ENCODE peak calls at places on chromosomes 6 and 20, in seven cellular contexts. One of them, this sample, is unnamed.

GRCh38 chr6:12280458-12280857 is 9.7 kb upstream of the EDN1 start:
- DNase-seq in ovary: no peak
- DNase-seq in fibroblast of lung: no peak
- DNase-seq in upper lobe of right lung: no peak
- DNase-seq in colonic mucosa: no peak
- DNase-seq in left ventricle myocardium inferior: no peak
- DNase-seq in kidney: no peak
- DNase-seq in this sample: no peak

GRCh38 chr6:140779991-140780596 is 1352.6 kb upstream of the GJE1 start:
- DNase-seq in ovary: no peak
- DNase-seq in fibroblast of lung: no peak
- DNase-seq in upper lobe of right lung: peak; percentile 27
- DNase-seq in colonic mucosa: no peak
- DNase-seq in left ventricle myocardium inferior: no peak
- DNase-seq in kidney: no peak
- DNase-seq in this sample: peak; percentile 59

GRCh38 chr6:167152858-167153257 is 4.9 kb downstream of the GPR31 start:
- DNase-seq in ovary: no peak
- DNase-seq in fibroblast of lung: no peak
- DNase-seq in upper lobe of right lung: no peak
- DNase-seq in colonic mucosa: no peak
- DNase-seq in left ventricle myocardium inferior: no peak
- DNase-seq in kidney: no peak
- DNase-seq in this sample: no peak

GRCh38 chr20:57661201-57662027 is 41.2 kb upstream of the ZBP1 start:
- DNase-seq in ovary: peak; percentile 45
- DNase-seq in fibroblast of lung: no peak
- DNase-seq in upper lobe of right lung: peak; percentile 58
- DNase-seq in colonic mucosa: peak; percentile 15
- DNase-seq in left ventricle myocardium inferior: peak; percentile 12
- DNase-seq in kidney: peak; percentile 84
- DNase-seq in this sample: peak; percentile 86

GRCh38 chr6:104548297-104548696 is 311.4 kb downstream of the HACE1 start:
- DNase-seq in ovary: no peak
- DNase-seq in fibroblast of lung: no peak
- DNase-seq in upper lobe of right lung: no peak
- DNase-seq in colonic mucosa: no peak
- DNase-seq in left ventricle myocardium inferior: no peak
- DNase-seq in kidney: no peak
- DNase-seq in this sample: no peak

GRCh38 chr6:56988145-56988544 is 33.2 kb downstream of the BEND6 start:
- DNase-seq in ovary: no peak
- DNase-seq in fibroblast of lung: no peak
- DNase-seq in upper lobe of right lung: no peak
- DNase-seq in colonic mucosa: no peak
- DNase-seq in left ventricle myocardium inferior: no peak
- DNase-seq in kidney: no peak
- DNase-seq in this sample: no peak

GRCh38 chr6:134002821-134003220 is 49.6 kb downstream of the SLC2A12 start:
- DNase-seq in ovary: no peak
- DNase-seq in fibroblast of lung: no peak
- DNase-seq in upper lobe of right lung: no peak
- DNase-seq in colonic mucosa: no peak
- DNase-seq in left ventricle myocardium inferior: no peak
- DNase-seq in kidney: no peak
- DNase-seq in this sample: no peak

GRCh38 chr20:2595076-2595475 is 57.4 kb upstream of the NOP56 start:
- DNase-seq in ovary: no peak
- DNase-seq in fibroblast of lung: no peak
- DNase-seq in upper lobe of right lung: no peak
- DNase-seq in colonic mucosa: no peak
- DNase-seq in left ventricle myocardium inferior: no peak
- DNase-seq in kidney: no peak
- DNase-seq in this sample: no peak

GRCh38 chr6:163691049-163691448 is 276.5 kb downstream of the QKI start:
- DNase-seq in ovary: no peak
- DNase-seq in fibroblast of lung: no peak
- DNase-seq in upper lobe of right lung: no peak
- DNase-seq in colonic mucosa: no peak
- DNase-seq in left ventricle myocardium inferior: no peak
- DNase-seq in kidney: peak; percentile 53
- DNase-seq in this sample: no peak

GRCh38 chr6:153092082-153093013 is 38.7 kb downstream of the RGS17 start:
- DNase-seq in ovary: no peak
- DNase-seq in fibroblast of lung: peak; percentile 96
- DNase-seq in upper lobe of right lung: no peak
- DNase-seq in colonic mucosa: no peak
- DNase-seq in left ventricle myocardium inferior: no peak
- DNase-seq in kidney: no peak
- DNase-seq in this sample: no peak

GRCh38 chr6:235763-236360 is 56.4 kb upstream of the DUSP22 start:
- DNase-seq in ovary: no peak
- DNase-seq in fibroblast of lung: peak; percentile 78
- DNase-seq in upper lobe of right lung: no peak
- DNase-seq in colonic mucosa: no peak
- DNase-seq in left ventricle myocardium inferior: no peak
- DNase-seq in kidney: no peak
- DNase-seq in this sample: no peak

GRCh38 chr20:60371456-60371855 is 413.2 kb downstream of the CDH26 start:
- DNase-seq in ovary: no peak
- DNase-seq in fibroblast of lung: no peak
- DNase-seq in upper lobe of right lung: no peak
- DNase-seq in colonic mucosa: no peak
- DNase-seq in left ventricle myocardium inferior: no peak
- DNase-seq in kidney: no peak
- DNase-seq in this sample: no peak
- TF ChIP-seq CTCF in ovary: no peak
- TF ChIP-seq CTCF in fibroblast of lung: no peak
- TF ChIP-seq CTCF in upper lobe of right lung: no peak
- TF ChIP-seq CTCF in colonic mucosa: no peak
- TF ChIP-seq CTCF in left ventricle myocardium inferior: no peak
- TF ChIP-seq CTCF in kidney: no peak
- TF ChIP-seq CTCF in this sample: no peak

DNA sequence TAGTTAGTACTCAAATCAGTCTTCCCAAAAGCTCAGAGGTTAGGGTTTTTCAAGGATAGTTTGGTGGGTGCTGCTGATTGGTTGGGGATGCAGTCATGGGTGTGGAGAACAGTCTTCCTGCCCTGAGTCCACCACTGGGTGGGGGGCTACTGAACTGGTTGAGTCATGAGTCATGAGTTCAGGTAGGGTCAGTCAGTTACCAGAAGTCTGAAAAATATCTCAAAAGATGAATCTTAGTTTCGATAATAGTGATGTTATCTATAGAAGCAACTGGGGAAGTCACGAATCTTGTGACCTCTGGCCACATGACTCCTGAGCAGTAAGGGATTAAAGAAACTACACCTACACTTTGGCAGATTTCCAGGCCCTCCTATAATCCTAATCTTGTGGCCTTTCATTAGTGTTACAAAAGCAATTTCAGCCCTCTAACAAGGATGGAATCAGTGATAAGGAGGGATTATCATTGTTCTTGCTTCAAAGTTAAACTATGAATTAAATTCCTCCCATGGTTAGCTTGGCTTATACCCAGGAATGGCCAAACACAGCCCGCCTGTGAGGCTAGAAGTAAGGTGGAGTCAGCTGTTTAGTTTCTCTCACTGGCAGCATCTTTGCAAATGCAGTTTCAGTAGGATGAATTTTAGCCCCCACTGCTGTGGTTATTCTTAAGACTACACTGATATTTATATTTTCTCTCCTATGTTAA is 33.3 kb upstream of the NKAIN2 start:
- DNase-seq in ovary: no peak
- DNase-seq in fibroblast of lung: no peak
- DNase-seq in upper lobe of right lung: no peak
- DNase-seq in colonic mucosa: no peak
- DNase-seq in left ventricle myocardium inferior: no peak
- DNase-seq in kidney: no peak
- DNase-seq in this sample: no peak
- H3K27ac ChIP-seq in ovary: no peak overlapping the region
- H3K27ac ChIP-seq in fibroblast of lung: no peak overlapping the region
- H3K27ac ChIP-seq in upper lobe of right lung: no peak overlapping the region
- H3K27ac ChIP-seq in colonic mucosa: no peak overlapping the region
- H3K27ac ChIP-seq in left ventricle myocardium inferior: no peak overlapping the region
- H3K27ac ChIP-seq in kidney: no peak overlapping the region
- H3K27ac ChIP-seq in this sample: no peak overlapping the region

GRCh38 chr20:24405810-24406209 is 63.6 kb upstream of the SYNDIG1 start:
- DNase-seq in ovary: no peak
- DNase-seq in fibroblast of lung: no peak
- DNase-seq in upper lobe of right lung: no peak
- DNase-seq in colonic mucosa: no peak
- DNase-seq in left ventricle myocardium inferior: no peak
- DNase-seq in kidney: no peak
- DNase-seq in this sample: no peak

GRCh38 chr20:24402234-24402633 is 67.2 kb upstream of the SYNDIG1 start:
- DNase-seq in ovary: no peak
- DNase-seq in fibroblast of lung: no peak
- DNase-seq in upper lobe of right lung: no peak
- DNase-seq in colonic mucosa: no peak
- DNase-seq in left ventricle myocardium inferior: no peak
- DNase-seq in kidney: no peak
- DNase-seq in this sample: no peak

GRCh38 chr20:24406251-24406650 is 63.2 kb upstream of the SYNDIG1 start:
- DNase-seq in ovary: no peak
- DNase-seq in fibroblast of lung: no peak
- DNase-seq in upper lobe of right lung: no peak
- DNase-seq in colonic mucosa: no peak
- DNase-seq in left ventricle myocardium inferior: no peak
- DNase-seq in kidney: no peak
- DNase-seq in this sample: no peak

GRCh38 chr20:24406761-24407550 is 62.5 kb upstream of the SYNDIG1 start:
- DNase-seq in ovary: no peak
- DNase-seq in fibroblast of lung: peak; percentile 23
- DNase-seq in upper lobe of right lung: no peak
- DNase-seq in colonic mucosa: no peak
- DNase-seq in left ventricle myocardium inferior: no peak
- DNase-seq in kidney: no peak
- DNase-seq in this sample: no peak

DNA sequence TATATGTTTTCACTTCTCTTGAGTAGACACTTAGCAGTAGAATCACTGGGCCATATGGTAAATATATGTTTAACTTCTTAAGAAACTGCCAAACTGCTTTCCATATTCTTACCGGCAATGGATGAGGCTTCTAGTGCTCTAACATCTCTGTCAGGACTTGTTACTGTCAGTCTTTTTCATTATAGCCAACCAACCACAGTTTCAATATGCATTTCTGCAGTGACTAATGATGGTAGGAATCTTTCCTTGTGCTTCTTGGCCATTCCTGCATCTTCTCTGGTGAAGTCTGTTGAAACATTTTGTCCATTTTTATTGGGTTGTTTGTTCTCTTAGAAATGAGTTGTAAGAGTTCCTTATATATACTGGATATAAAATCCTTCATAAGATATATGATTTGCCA is 66.0 kb upstream of the SYNDIG1 start:
- DNase-seq in ovary: no peak
- DNase-seq in fibroblast of lung: no peak
- DNase-seq in upper lobe of right lung: no peak
- DNase-seq in colonic mucosa: no peak
- DNase-seq in left ventricle myocardium inferior: no peak
- DNase-seq in kidney: no peak
- DNase-seq in this sample: no peak
- H3K36me3 ChIP-seq in ovary: no peaks in the 10 kb centered on the region
- H3K36me3 ChIP-seq in fibroblast of lung: no peaks in the 10 kb centered on the region
- H3K36me3 ChIP-seq in upper lobe of right lung: no peaks in the 10 kb centered on the region
- H3K36me3 ChIP-seq in colonic mucosa: no peaks in the 10 kb centered on the region
- H3K36me3 ChIP-seq in left ventricle myocardium inferior: no peaks in the 10 kb centered on the region
- H3K36me3 ChIP-seq in kidney: no peaks in the 10 kb centered on the region
- H3K36me3 ChIP-seq in this sample: no peaks in the 10 kb centered on the region

DNA sequence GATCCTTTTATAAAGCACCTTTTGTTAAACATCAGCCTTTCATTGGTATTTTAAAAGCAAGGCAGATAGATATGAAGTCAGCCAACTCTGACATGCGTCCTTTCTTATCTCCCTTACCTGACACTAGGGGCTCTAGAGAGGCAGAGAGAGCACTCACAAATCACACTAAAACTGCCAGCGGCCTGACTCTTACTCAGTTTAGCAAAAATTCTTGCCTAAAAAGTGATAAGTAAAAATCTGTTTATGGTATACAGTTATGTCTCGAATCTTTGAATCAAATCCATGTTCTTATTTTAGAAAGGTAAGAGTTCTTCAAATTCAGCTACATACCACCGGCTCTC is 10.4 kb upstream of the TDRD6 start:
- DNase-seq in ovary: no peak
- DNase-seq in fibroblast of lung: no peak
- DNase-seq in upper lobe of right lung: no peak
- DNase-seq in colonic mucosa: no peak
- DNase-seq in left ventricle myocardium inferior: no peak
- DNase-seq in kidney: no peak
- DNase-seq in this sample: no peak
- TF ChIP-seq CTCF in ovary: no peak
- TF ChIP-seq CTCF in fibroblast of lung: peak; percentile 18
- TF ChIP-seq CTCF in upper lobe of right lung: no peak
- TF ChIP-seq CTCF in colonic mucosa: no peak
- TF ChIP-seq CTCF in left ventricle myocardium inferior: peak; percentile 24
- TF ChIP-seq CTCF in kidney: peak; percentile 11
- TF ChIP-seq CTCF in this sample: peak; percentile 45

GRCh38 chr6:44131880-44132279 is 4.5 kb downstream of the TMEM63B start:
- DNase-seq in ovary: no peak
- DNase-seq in fibroblast of lung: no peak
- DNase-seq in upper lobe of right lung: no peak
- DNase-seq in colonic mucosa: peak; percentile 88
- DNase-seq in left ventricle myocardium inferior: no peak
- DNase-seq in kidney: no peak
- DNase-seq in this sample: no peak
- H3K27ac ChIP-seq in ovary: no peak overlapping the region
- H3K27ac ChIP-seq in fibroblast of lung: no peak overlapping the region
- H3K27ac ChIP-seq in upper lobe of right lung: no peak overlapping the region
- H3K27ac ChIP-seq in colonic mucosa: peak overlapping the region; percentile 83
- H3K27ac ChIP-seq in left ventricle myocardium inferior: peak overlapping the region; percentile 64
- H3K27ac ChIP-seq in kidney: no peak overlapping the region
- H3K27ac ChIP-seq in this sample: peak overlapping the region; percentile 1

GRCh38 chr20:47228654-47229053 is 127.8 kb downstream of the ZMYND8 start:
- DNase-seq in ovary: no peak
- DNase-seq in fibroblast of lung: no peak
- DNase-seq in upper lobe of right lung: no peak
- DNase-seq in colonic mucosa: no peak
- DNase-seq in left ventricle myocardium inferior: no peak
- DNase-seq in kidney: no peak
- DNase-seq in this sample: no peak
- H3K36me3 ChIP-seq in ovary: no peaks in the 10 kb centered on the region
- H3K36me3 ChIP-seq in fibroblast of lung: peaks cover 13% of the 10 kb centered on the region
- H3K36me3 ChIP-seq in upper lobe of right lung: peaks cover 92% of the 10 kb centered on the region
- H3K36me3 ChIP-seq in colonic mucosa: peaks cover 22% of the 10 kb centered on the region
- H3K36me3 ChIP-seq in left ventricle myocardium inferior: peaks cover 81% of the 10 kb centered on the region
- H3K36me3 ChIP-seq in kidney: peaks cover 27% of the 10 kb centered on the region
- H3K36me3 ChIP-seq in this sample: peaks cover 96% of the 10 kb centered on the region

This sample was measured in RWPE2.